ENCODE peak calls at places on chromosomes 13 and 19, in six cellular contexts. One of them, this sample, is unnamed.

GRCh38 chr13:110628952-110629701 is 13.8 kb downstream of the NAXD start:
- DNase-seq in RWPE1: no peak
- DNase-seq in Caco-2: no peak
- DNase-seq in heart left ventricle: no peak
- DNase-seq in colonic mucosa: no peak
- DNase-seq in BJ: no peak
- DNase-seq in this sample: no peak

GRCh38 chr13:33642374-33643065 is 175.4 kb upstream of the RFC3 start:
- DNase-seq in RWPE1: peak; percentile 49
- DNase-seq in Caco-2: peak; percentile 83
- DNase-seq in heart left ventricle: peak; percentile 73
- DNase-seq in colonic mucosa: no peak
- DNase-seq in BJ: peak; percentile 69
- DNase-seq in this sample: peak; percentile 85

GRCh38 chr19:480016-480855 is 16.1 kb upstream of the MADCAM1 start:
- DNase-seq in RWPE1: no peak
- DNase-seq in Caco-2: peak; percentile 57
- DNase-seq in heart left ventricle: peak; percentile 93
- DNase-seq in colonic mucosa: peak; percentile 78
- DNase-seq in BJ: no peak
- DNase-seq in this sample: no peak

GRCh38 chr13:41455725-41456419 is 1.5 kb upstream of the RGCC start:
- DNase-seq in RWPE1: no peak
- DNase-seq in Caco-2: no peak
- DNase-seq in heart left ventricle: no peak
- DNase-seq in colonic mucosa: no peak
- DNase-seq in BJ: no peak
- DNase-seq in this sample: no peak

GRCh38 chr13:44972956-44973581 is 16.2 kb downstream of the NUFIP1 start:
- DNase-seq in RWPE1: peak; percentile 26
- DNase-seq in Caco-2: peak; percentile 15
- DNase-seq in heart left ventricle: no peak
- DNase-seq in colonic mucosa: no peak
- DNase-seq in BJ: no peak
- DNase-seq in this sample: peak; percentile 53

GRCh38 chr13:62706035-62706434 is 1290.4 kb upstream of the PCDH20 start:
- DNase-seq in RWPE1: peak; percentile 18
- DNase-seq in Caco-2: no peak
- DNase-seq in heart left ventricle: no peak
- DNase-seq in colonic mucosa: no peak
- DNase-seq in BJ: no peak
- DNase-seq in this sample: peak; percentile 16

GRCh38 chr13:45769072-45769471 is 67.0 kb downstream of the CBY2 start:
- DNase-seq in RWPE1: no peak
- DNase-seq in Caco-2: no peak
- DNase-seq in heart left ventricle: no peak
- DNase-seq in colonic mucosa: no peak
- DNase-seq in BJ: no peak
- DNase-seq in this sample: no peak

GRCh38 chr13:20525144-20525600 is 485 bp downstream of the CRYL1 start:
- DNase-seq in RWPE1: no peak
- DNase-seq in Caco-2: peak; percentile 13
- DNase-seq in heart left ventricle: peak; percentile 39
- DNase-seq in colonic mucosa: peak; percentile 61
- DNase-seq in BJ: no peak
- DNase-seq in this sample: peak; percentile 16

GRCh38 chr13:39634956-39635355 is 20.5 kb upstream of the COG6 start:
- DNase-seq in RWPE1: no peak
- DNase-seq in Caco-2: no peak
- DNase-seq in heart left ventricle: no peak
- DNase-seq in colonic mucosa: no peak
- DNase-seq in BJ: no peak
- DNase-seq in this sample: no peak

GRCh38 chr19:2343289-2343982 is 15.0 kb downstream of the SPPL2B start:
- DNase-seq in RWPE1: no peak
- DNase-seq in Caco-2: no peak
- DNase-seq in heart left ventricle: no peak
- DNase-seq in colonic mucosa: no peak
- DNase-seq in BJ: no peak
- DNase-seq in this sample: no peak

GRCh38 chr19:19224150-19224851 is 12.5 kb downstream of the NCAN start:
- DNase-seq in RWPE1: no peak
- DNase-seq in Caco-2: no peak
- DNase-seq in heart left ventricle: no peak
- DNase-seq in colonic mucosa: no peak
- DNase-seq in BJ: no peak
- DNase-seq in this sample: no peak

GRCh38 chr13:31747271-31747670 is 7.9 kb downstream of the RXFP2 start:
- DNase-seq in RWPE1: no peak
- DNase-seq in Caco-2: no peak
- DNase-seq in heart left ventricle: no peak
- DNase-seq in colonic mucosa: no peak
- DNase-seq in BJ: no peak
- DNase-seq in this sample: no peak

GRCh38 chr19:39566064-39566463 is 26.1 kb upstream of the EID2 start:
- DNase-seq in RWPE1: no peak
- DNase-seq in Caco-2: no peak
- DNase-seq in heart left ventricle: no peak
- DNase-seq in colonic mucosa: no peak
- DNase-seq in BJ: no peak
- DNase-seq in this sample: no peak

GRCh38 chr19:45584332-45585157 is at the start of gene OPA3:
- DNase-seq in RWPE1: peak; percentile 99
- DNase-seq in Caco-2: peak; percentile 99
- DNase-seq in heart left ventricle: peak; percentile 100
- DNase-seq in colonic mucosa: peak; percentile 100
- DNase-seq in BJ: peak; percentile 99
- DNase-seq in this sample: peak; percentile 100
- TF ChIP-seq CTCF in RWPE1: no peak
- TF ChIP-seq CTCF in Caco-2: peak; percentile 15
- TF ChIP-seq CTCF in heart left ventricle: peak; percentile 35
- TF ChIP-seq CTCF in colonic mucosa: no peak
- TF ChIP-seq CTCF in BJ: no peak
- TF ChIP-seq CTCF in this sample: no peak

GRCh38 chr19:50155520-50156109 is 7.5 kb downstream of the IZUMO2 start:
- DNase-seq in RWPE1: no peak
- DNase-seq in Caco-2: no peak
- DNase-seq in heart left ventricle: no peak
- DNase-seq in colonic mucosa: no peak
- DNase-seq in BJ: no peak
- DNase-seq in this sample: no peak
- TF ChIP-seq CTCF in RWPE1: no peak
- TF ChIP-seq CTCF in Caco-2: peak; percentile 39
- TF ChIP-seq CTCF in heart left ventricle: no peak
- TF ChIP-seq CTCF in colonic mucosa: no peak
- TF ChIP-seq CTCF in BJ: no peak
- TF ChIP-seq CTCF in this sample: no peak

DNA sequence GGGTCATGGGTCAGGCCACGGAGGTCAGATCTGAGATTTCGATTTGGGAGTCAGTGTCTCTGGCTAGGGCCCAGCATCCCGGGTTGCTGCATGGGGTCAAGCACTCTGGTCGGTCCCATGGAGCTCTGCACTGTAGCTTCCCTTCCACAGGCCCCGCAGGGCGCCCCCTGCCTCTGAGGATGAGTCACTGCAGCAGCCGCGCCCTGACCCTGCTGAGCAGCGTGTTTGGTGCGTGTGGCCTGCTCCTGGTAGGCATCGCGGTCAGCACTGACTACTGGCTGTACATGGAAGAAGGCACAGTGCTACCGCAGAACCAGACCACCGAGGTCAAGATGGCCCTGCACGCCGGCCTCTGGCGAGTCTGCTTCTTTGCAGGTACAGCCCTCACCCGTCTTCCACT is 3.6 kb downstream of the CACNG7 start:
- DNase-seq in RWPE1: no peak
- DNase-seq in Caco-2: no peak
- DNase-seq in heart left ventricle: no peak
- DNase-seq in colonic mucosa: no peak
- DNase-seq in BJ: no peak
- DNase-seq in this sample: no peak
- TF ChIP-seq CTCF in RWPE1: no peak
- TF ChIP-seq CTCF in Caco-2: no peak
- TF ChIP-seq CTCF in heart left ventricle: peak; percentile 13
- TF ChIP-seq CTCF in colonic mucosa: peak; percentile 13
- TF ChIP-seq CTCF in BJ: peak; percentile 21
- TF ChIP-seq CTCF in this sample: peak; percentile 21

GRCh38 chr19:50191270-50191669 is 12.2 kb upstream of the MYH14 start:
- DNase-seq in RWPE1: no peak
- DNase-seq in Caco-2: no peak
- DNase-seq in heart left ventricle: no peak
- DNase-seq in colonic mucosa: no peak
- DNase-seq in BJ: no peak
- DNase-seq in this sample: no peak
- TF ChIP-seq CTCF in RWPE1: no peak
- TF ChIP-seq CTCF in Caco-2: no peak
- TF ChIP-seq CTCF in heart left ventricle: no peak
- TF ChIP-seq CTCF in colonic mucosa: no peak
- TF ChIP-seq CTCF in BJ: no peak
- TF ChIP-seq CTCF in this sample: no peak

DNA sequence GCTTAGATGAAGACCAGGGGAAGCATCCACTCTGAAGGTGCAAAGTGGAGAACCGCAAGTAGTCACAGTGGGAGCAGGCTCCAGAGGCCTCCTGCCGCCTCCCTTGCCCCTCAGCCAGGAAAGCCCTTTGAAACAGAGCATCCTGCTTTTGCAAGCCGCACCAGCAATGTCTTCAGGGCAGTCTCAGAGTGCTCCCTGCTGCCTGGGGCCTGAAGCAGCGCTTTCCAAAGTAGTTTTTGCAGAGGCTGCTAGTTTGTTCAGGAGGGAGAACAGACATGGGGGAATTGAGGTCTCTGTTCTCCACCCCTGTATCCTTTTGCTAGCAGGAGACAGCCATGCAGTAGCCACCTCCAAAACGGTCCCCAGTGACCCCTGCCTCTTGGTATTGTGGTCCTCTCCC is 15.8 kb upstream of the POP4 start:
- DNase-seq in RWPE1: no peak
- DNase-seq in Caco-2: no peak
- DNase-seq in heart left ventricle: no peak
- DNase-seq in colonic mucosa: no peak
- DNase-seq in BJ: no peak
- DNase-seq in this sample: no peak
- TF ChIP-seq CTCF in RWPE1: no peak
- TF ChIP-seq CTCF in Caco-2: no peak
- TF ChIP-seq CTCF in heart left ventricle: no peak
- TF ChIP-seq CTCF in colonic mucosa: no peak
- TF ChIP-seq CTCF in BJ: no peak
- TF ChIP-seq CTCF in this sample: no peak

DNA sequence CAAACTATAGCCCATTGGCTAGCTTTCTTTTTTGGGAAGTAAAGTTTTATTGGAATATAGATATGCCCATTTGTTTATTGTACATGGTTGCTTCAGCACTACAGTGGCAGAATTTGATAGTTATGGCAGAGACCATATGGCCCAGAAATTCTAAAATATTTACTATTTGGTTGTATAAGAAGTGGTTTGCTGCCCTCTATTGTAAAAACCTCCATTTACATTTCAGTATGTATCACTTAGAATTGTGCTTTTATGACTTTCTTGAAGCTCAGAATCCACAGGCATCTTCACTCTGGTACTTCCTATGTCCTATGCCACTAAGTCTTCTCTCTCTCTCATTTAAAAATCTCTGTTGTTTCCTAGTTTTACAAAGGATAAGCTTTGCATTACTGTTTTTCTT is 37.7 kb downstream of the DLEU7 start:
- DNase-seq in RWPE1: no peak
- DNase-seq in Caco-2: no peak
- DNase-seq in heart left ventricle: no peak
- DNase-seq in colonic mucosa: no peak
- DNase-seq in BJ: no peak
- DNase-seq in this sample: peak; percentile 8
- TF ChIP-seq CTCF in RWPE1: no peak
- TF ChIP-seq CTCF in Caco-2: peak; percentile 10
- TF ChIP-seq CTCF in heart left ventricle: peak; percentile 9
- TF ChIP-seq CTCF in colonic mucosa: no peak
- TF ChIP-seq CTCF in BJ: no peak
- TF ChIP-seq CTCF in this sample: peak; percentile 17

DNA sequence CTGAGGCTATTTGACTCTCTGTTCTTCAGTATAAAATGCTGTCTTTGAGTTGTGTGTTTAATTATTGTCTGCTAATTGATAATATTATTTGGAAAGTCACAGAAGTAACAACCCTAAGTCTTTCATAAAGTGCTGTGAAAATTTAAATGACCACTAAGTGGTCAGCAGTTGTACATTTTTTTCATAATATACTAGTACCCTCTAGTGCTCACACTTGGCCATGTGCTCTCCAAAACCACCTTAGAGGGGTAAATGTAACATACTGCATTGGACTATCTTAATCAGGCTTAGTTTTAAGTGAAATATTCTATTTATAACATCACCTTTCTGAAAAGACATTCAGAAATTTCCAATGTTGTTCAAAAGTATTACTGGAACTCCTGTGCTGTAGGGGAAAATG is 745.3 kb downstream of the GPC5 start:
- DNase-seq in RWPE1: no peak
- DNase-seq in Caco-2: peak; percentile 22
- DNase-seq in heart left ventricle: no peak
- DNase-seq in colonic mucosa: no peak
- DNase-seq in BJ: no peak
- DNase-seq in this sample: no peak
- TF ChIP-seq CTCF in RWPE1: no peak
- TF ChIP-seq CTCF in Caco-2: no peak
- TF ChIP-seq CTCF in heart left ventricle: no peak
- TF ChIP-seq CTCF in colonic mucosa: no peak
- TF ChIP-seq CTCF in BJ: no peak
- TF ChIP-seq CTCF in this sample: no peak

DNA sequence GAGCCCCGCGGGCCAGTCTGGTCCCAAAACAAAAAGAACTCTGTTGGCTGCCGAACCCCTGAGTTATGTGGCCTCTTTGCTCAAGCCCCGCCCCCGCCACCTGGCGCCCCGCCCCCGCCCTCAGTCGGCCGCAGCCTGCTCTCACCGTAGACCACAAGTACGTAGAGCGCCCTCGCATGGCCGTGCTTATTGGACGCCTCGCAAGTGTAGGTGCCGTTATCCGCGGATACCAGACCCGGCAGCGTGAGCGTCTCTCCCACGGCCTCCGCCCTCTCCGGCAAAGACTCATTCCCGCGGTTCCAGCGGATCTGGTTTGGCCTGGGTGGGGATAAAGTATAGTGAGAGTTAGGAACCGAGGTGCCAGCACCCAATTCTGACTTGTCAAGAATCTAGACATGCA is 5.5 kb upstream of the ZNF428 start:
- DNase-seq in RWPE1: no peak
- DNase-seq in Caco-2: no peak
- DNase-seq in heart left ventricle: peak; percentile 50
- DNase-seq in colonic mucosa: peak; percentile 85
- DNase-seq in BJ: no peak
- DNase-seq in this sample: peak; percentile 23
- TF ChIP-seq CTCF in RWPE1: no peak
- TF ChIP-seq CTCF in Caco-2: no peak
- TF ChIP-seq CTCF in heart left ventricle: no peak
- TF ChIP-seq CTCF in colonic mucosa: peak; percentile 16
- TF ChIP-seq CTCF in BJ: no peak
- TF ChIP-seq CTCF in this sample: peak; percentile 14